ENCODE peak calls at places on chromosome 18, in five cellular contexts. C is GM12892, J is A549, E is ovary, M is prostate gland. X is an unnamed sample.

GRCh38 chr18:79452991-79453645 is 57.4 kb downstream of the NFATC1 start:
- DNase-seq in C (no peak), J (no peak), E (no peak), M (no peak), X (no peak)

GRCh38 chr18:29523371-29523770 is 1346.4 kb upstream of the CDH2 start:
- DNase-seq in C (no peak), J (no peak), E (no peak), M (no peak), X (no peak)

GRCh38 chr18:50293039-50293438 is 5.5 kb upstream of the CXXC1 start:
- DNase-seq in C (no peak), J (no peak), E (no peak), M (no peak), X (no peak)

GRCh38 chr18:66548747-66549146 is 55.1 kb downstream of the CDH19 start:
- DNase-seq in C (no peak), J (no peak), E (no peak), M (no peak), X (no peak)

GRCh38 chr18:49974079-49974478 is 160.7 kb upstream of the ACAA2 start:
- DNase-seq in C (no peak), J (no peak), E (no peak), M (no peak), X (no peak)

GRCh38 chr18:62372156-62372555 is 47.0 kb downstream of the TNFRSF11A start:
- DNase-seq in C (no peak), J (no peak), E (no peak), M (no peak), X (no peak)

GRCh38 chr18:22432672-22433137 is 15.0 kb upstream of the CTAGE1 start:
- DNase-seq in C (no peak), J (peak; percentile 70), E (peak; percentile 76), M (no peak), X (peak; percentile 22)

GRCh38 chr18:31680836-31681568 is 3.4 kb downstream of the B4GALT6 start:
- DNase-seq in C (no peak), J (peak; percentile 19), E (no peak), M (no peak), X (no peak)

GRCh38 chr18:57802166-57802868 is 798 bp downstream of the ATP8B1 start:
- DNase-seq in C (no peak), J (no peak), E (no peak), M (no peak), X (no peak)

GRCh38 chr18:48538531-48539405 is at the start of gene CTIF:
- DNase-seq in C (peak; percentile 82), J (peak; percentile 94), E (peak; percentile 94), M (peak; percentile 97), X (peak; percentile 97)
- TF ChIP-seq POLR2A in C (no peak), J (peak; percentile 37), E (no peak), M (peak; percentile 27), X (peak; percentile 16)

GRCh38 chr18:3603460-3604259 is 153.7 kb downstream of the TGIF1 start:
- DNase-seq in C (no peak), J (peak; percentile 94), E (no peak), M (peak; percentile 53), X (peak; percentile 63)
- TF ChIP-seq POLR2A in C (no peak), J (peak; percentile 15), E (no peak), M (peak; percentile 41), X (peak; percentile 16)

GRCh38 chr18:59927246-59927825 is 27.5 kb downstream of the PMAIP1 start:
- DNase-seq in C (no peak), J (no peak), E (no peak), M (no peak), X (no peak)
- TF ChIP-seq POLR2A in C (peak; percentile 4), J (no peak), E (no peak), M (no peak), X (no peak)

GRCh38 chr18:6728809-6729246 is 688 bp upstream of the ARHGAP28 start:
- DNase-seq in C (no peak), J (no peak), E (no peak), M (peak; percentile 68), X (no peak)
- TF ChIP-seq POLR2A in C (no peak), J (no peak), E (no peak), M (no peak), X (no peak)

GRCh38 chr18:37836071-37836470 is 270.5 kb upstream of the CELF4 start:
- DNase-seq in C (no peak), J (no peak), E (no peak), M (no peak), X (no peak)

GRCh38 chr18:37836571-37836970 is 271.0 kb upstream of the CELF4 start:
- DNase-seq in C (no peak), J (no peak), E (no peak), M (no peak), X (no peak)

GRCh38 chr18:37838086-37838485 is 272.5 kb upstream of the CELF4 start:
- DNase-seq in C (no peak), J (no peak), E (no peak), M (no peak), X (no peak)
- TF ChIP-seq POLR2A in C (no peak), J (no peak), E (no peak), M (no peak), X (no peak)

DNA sequence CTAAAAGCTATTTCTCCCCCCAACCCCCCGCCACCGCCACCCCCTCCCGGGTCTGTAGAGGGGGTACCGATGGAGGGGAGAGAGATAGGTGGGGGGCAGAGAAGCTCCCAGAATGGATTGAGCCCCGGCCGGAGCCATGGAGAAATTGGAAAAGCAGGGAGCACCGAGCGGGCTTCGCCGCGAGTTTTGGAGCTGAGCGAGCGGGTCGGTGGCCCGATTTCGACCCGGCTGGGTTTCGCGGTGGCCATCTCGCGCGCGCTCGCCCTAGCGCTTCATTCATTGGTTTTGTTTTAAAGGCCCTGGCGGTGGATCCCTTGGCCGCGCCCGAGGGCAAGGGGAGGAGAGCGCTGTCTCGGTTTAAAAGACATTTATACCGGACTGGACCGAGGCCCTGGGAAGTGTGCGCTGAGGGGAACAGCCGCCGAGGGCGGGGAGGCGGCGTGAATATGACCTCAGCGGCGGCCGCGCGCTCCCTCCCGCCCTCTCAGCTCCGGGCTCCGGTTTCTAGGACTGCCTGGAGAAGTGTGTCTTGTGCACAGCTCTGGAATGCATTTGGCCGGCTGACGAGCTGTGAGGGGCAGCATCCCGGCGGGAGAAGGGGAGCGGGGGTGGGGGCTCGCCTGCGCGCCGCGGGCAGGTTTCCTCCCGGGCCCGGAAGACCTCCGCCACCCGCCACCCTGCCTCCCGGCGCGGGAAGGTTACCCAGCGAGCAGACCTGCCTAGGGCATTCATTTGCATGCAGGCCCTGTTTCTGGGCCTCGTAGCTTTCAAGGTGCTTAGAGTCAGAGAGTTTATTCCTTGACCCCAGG is 1.7 kb upstream of the SMAD7 start:
- DNase-seq in C (no peak), J (peak; percentile 74), E (peak; percentile 85), M (peak; percentile 70), X (peak; percentile 68)
- TF ChIP-seq POLR2A in C (no peak), J (peak; percentile 37), E (peak; percentile 37), M (peak; percentile 43), X (peak; percentile 69)

DNA sequence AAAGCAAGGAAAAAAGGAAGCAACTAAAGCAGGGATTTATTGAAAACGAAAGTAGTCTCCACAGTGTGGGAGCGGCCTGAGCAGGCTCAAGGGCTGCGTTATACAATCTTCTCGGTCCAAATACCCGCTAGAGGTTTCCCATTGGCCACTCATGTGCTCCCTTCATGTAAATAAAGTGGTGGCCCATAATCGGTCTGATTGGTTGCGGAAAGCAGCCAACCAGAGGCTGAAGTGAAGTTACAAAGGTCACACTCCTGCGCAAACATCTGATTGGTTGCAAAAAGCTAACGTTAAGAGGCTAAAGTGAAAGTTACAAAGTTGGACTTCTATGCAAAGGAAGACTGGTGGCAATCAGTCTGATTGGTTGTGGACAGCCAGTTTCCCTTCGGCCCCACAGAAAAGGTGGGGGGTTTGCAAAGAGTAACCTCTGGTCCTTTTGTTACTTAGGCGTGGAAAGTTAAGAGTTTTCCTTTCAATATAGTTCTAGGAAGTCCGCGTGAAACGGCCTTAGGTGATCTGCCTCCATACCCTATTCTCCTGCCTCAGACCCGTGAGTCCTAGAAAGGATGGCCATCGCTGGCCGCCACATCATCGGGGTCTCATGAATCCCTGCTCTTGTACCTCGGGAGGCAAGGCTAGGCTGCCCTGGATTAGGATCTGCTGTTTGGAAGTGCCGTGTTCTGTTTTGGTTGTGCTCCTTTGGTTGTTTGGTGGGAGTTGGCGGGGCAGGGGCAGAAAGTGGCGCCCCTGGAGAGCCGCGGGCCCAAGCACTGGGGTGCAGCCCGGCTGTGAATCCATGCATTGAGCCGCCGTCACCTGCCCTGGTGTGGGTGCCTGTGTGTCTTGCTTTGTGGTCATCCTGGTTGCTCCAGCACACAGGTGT is 80.4 kb upstream of the LDLRAD4 start:
- DNase-seq in C (no peak), J (peak; percentile 70), E (peak; percentile 72), M (no peak), X (peak; percentile 73)
- TF ChIP-seq POLR2A in C (no peak), J (no peak), E (no peak), M (no peak), X (no peak)

DNA sequence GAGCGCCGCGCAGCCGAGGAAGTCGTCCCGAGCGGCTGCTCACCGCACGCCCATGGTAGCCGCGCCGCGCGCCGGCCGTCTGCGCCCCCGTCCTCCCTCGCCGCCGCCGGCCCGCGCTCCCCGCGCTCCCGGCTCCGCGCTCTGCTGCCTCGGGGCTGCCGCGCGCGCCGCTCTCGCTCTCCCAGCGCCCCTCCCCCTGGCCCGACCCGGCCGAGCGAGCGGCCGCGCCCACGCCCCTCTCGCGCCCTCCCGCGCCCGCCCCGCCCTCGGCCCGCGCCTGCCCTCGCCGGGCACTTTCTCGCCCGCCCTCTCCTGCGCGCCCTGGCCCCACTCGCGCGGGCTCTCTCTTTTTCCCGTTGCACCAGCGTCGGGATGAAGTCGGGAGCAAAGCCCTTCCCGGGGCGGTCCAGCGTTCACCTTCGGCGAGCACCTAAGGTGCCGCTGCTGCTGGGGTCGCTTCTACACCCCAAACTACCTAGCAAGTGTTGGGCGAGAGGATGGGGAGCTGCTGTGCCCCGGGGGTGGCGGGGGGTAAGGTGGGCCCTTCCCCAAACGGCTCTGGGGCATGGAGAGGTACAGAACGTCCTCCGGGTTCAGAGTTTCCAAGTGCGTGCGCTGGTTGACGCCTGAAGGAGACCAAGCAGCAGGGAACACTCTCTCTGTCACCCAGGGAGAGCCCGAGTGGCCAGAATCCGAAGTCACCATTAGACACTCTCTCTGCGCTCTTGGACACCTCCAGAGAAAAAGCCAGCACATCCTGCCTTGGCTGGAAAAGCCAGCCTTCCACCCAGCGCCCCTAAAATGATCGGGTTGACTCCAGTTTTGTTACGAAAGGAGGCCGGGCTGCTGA is at the start of gene COLEC12:
- DNase-seq in C (no peak), J (no peak), E (no peak), M (peak; percentile 20), X (no peak)
- TF ChIP-seq POLR2A in C (no peak), J (no peak), E (no peak), M (no peak), X (no peak)

DNA sequence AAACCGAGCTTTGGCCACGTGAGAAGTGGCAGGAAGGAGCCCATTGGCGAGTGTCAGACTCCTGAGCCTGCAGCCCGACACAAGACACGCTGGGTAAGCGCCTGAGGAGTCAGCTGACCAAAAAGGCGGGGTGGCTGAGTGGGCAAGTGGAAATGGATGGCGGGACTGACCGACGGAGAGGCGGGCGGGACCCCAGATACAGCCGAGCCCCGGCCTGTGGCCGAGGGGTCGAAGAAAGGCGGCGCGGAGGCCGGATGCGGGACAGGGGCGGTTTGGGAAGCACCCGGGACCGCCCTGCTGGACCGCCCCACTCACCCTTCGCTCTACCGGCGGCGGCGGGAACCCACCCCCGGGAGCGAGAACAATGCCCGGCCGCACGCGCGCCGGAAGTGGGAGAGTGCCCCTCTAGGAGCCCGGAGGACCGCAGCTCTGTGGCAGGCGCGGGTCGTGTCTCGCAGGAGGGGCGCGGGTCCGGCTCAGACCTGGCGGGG is 22.8 kb downstream of the ZSCAN30 start:
- DNase-seq in C (no peak), J (no peak), E (peak; percentile 85), M (peak; percentile 53), X (peak; percentile 80)
- TF ChIP-seq POLR2A in C (no peak), J (no peak), E (peak; percentile 30), M (no peak), X (no peak)